ENCODE peak calls at places on chromosomes 5 and 9, in four cellular contexts. I is IMR-90, E is mesenchymal stem cell, D is mesendoderm. S is an unnamed sample.

GRCh38 chr5:173925449-173926071 is 37.4 kb downstream of the CPEB4 start:
- DNase-seq in I (peak), E (peak), D (peak), S (no peak)

GRCh38 chr5:79157289-79157688 is 45.7 kb downstream of the BHMT start:
- DNase-seq in I (no peak), E (no peak), D (no peak), S (no peak)

GRCh38 chr5:180178516-180179398 is 30.3 kb downstream of the RASGEF1C start:
- DNase-seq in I (no peak), E (no peak), D (no peak), S (no peak)

GRCh38 chr9:129482521-129483466 is 138.1 kb downstream of the C9orf50 start:
- DNase-seq in I (peak), E (peak), D (peak), S (no peak)

GRCh38 chr5:151126199-151126645 is 31.4 kb downstream of the ANXA6 start:
- DNase-seq in I (peak), E (peak), D (peak), S (peak)

GRCh38 chr9:136965771-136966484 is 11.4 kb upstream of the PTGDS start:
- DNase-seq in I (no peak), E (no peak), D (peak), S (no peak)

GRCh38 chr5:112861638-112861985 is 525 bp downstream of the SRP19 start:
- DNase-seq in I (no peak), E (no peak), D (no peak), S (no peak)

GRCh38 chr5:174523311-174524159 is 200.8 kb upstream of the MSX2 start:
- DNase-seq in I (no peak), E (no peak), D (peak), S (no peak)

GRCh38 chr9:75265525-75265972 is 177.2 kb downstream of the OSTF1 start:
- DNase-seq in I (peak), E (peak), D (peak), S (peak)

GRCh38 chr5:135244620-135245021 is 154.4 kb downstream of the MACROH2A1 start:
- DNase-seq in I (no peak), E (no peak), D (no peak), S (peak)

GRCh38 chr9:37464426-37465248 is 613 bp downstream of the ZBTB5 start:
- DNase-seq in I (peak), E (peak), D (no peak), S (no peak)

GRCh38 chr9:37464006-37464405 is 1.2 kb downstream of the ZBTB5 start:
- DNase-seq in I (no peak), E (peak), D (no peak), S (no peak)

GRCh38 chr9:37468620-37469019 is 3.4 kb upstream of the ZBTB5 start:
- DNase-seq in I (no peak), E (no peak), D (peak), S (peak)

GRCh38 chr9:37465249-37466036 is at the start of gene ZBTB5:
- DNase-seq in I (peak), E (peak), D (peak), S (peak)

DNA sequence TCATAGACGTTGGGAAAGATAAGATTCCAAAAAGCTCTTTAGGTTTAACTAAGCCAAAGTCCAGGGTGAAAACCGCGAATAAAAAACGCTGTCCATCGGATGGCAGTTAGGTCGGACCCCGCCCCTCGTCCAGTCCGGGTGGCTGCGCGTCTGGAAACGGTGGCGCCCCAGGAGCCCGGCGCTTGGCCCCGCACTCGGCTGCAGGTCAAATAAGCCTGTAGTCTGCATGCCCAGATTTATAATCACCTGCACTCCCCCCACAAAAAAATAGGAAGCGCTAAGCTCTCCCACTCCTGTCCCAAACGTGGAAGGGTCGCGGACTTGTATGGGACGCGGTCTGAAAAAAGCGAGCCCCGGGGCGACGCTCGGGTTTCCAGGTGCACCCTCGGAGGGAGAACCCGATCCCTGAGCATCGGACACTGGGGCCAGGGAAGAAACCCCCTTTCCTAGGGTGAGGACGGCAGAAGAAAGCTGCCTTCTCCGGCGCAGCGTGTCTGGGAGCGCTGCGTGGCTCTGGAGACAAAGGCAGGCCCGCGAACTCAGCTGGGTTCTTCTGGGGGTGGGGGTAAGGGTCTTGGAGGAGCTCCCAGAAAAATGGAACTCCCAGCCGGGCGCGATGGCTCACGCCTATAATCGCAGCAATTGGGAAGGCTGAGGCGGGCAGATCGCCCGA is 923 bp upstream of the ZBTB5 start:
- DNase-seq in I (no peak), E (peak), D (peak), S (peak)
- H2AK5ac ChIP-seq in I (peak), E (peak), D (no peak), S (no peak)

GRCh38 chr5:97489010-97489840 is 306.2 kb upstream of the RIOK2 start:
- DNase-seq in I (no peak), E (no peak), D (no peak), S (no peak)
- H3K18ac ChIP-seq in I (no peak), E (no peak), D (no peak), S (no peak)

GRCh38 chr9:132518151-132518550 is 64.3 kb upstream of the BARHL1 start:
- DNase-seq in I (no peak), E (no peak), D (no peak), S (no peak)

GRCh38 chr9:132518626-132519025 is 63.8 kb upstream of the BARHL1 start:
- DNase-seq in I (no peak), E (no peak), D (no peak), S (no peak)

GRCh38 chr9:132514821-132515220 is 67.6 kb upstream of the BARHL1 start:
- DNase-seq in I (no peak), E (no peak), D (no peak), S (no peak)

GRCh38 chr9:132516301-132516700 is 66.1 kb upstream of the BARHL1 start:
- DNase-seq in I (no peak), E (no peak), D (no peak), S (no peak)

GRCh38 chr9:132516911-132517310 is 65.5 kb upstream of the BARHL1 start:
- DNase-seq in I (no peak), E (no peak), D (no peak), S (no peak)
- H2AK5ac ChIP-seq in I (no peak), E (no peak), D (no peak), S (no peak)

GRCh38 chr9:95137587-95138145 is 179.8 kb downstream of the FANCC start:
- DNase-seq in I (no peak), E (no peak), D (no peak), S (no peak)
- H3K18ac ChIP-seq in I (no peak), E (no peak), D (no peak), S (no peak)

GRCh38 chr5:3047212-3047774 is 295.8 kb upstream of the IRX2 start:
- DNase-seq in I (no peak), E (no peak), D (no peak), S (no peak)

GRCh38 chr5:3056901-3057300 is 305.4 kb upstream of the IRX2 start:
- DNase-seq in I (no peak), E (no peak), D (no peak), S (no peak)

GRCh38 chr5:3049261-3049660 is 297.8 kb upstream of the IRX2 start:
- DNase-seq in I (no peak), E (no peak), D (no peak), S (no peak)

GRCh38 chr5:3050863-3051262 is 299.4 kb upstream of the IRX2 start:
- DNase-seq in I (no peak), E (no peak), D (no peak), S (no peak)

GRCh38 chr5:3051400-3051799 is 299.9 kb upstream of the IRX2 start:
- DNase-seq in I (no peak), E (no peak), D (no peak), S (no peak)
- H2AK5ac ChIP-seq in I (no peak), E (no peak), D (no peak), S (no peak)

GRCh38 chr5:138659121-138659520 is 83.9 kb upstream of the HSPA9 start:
- DNase-seq in I (no peak), E (no peak), D (no peak), S (no peak)

GRCh38 chr5:138660051-138660572 is 84.9 kb upstream of the HSPA9 start:
- DNase-seq in I (no peak), E (no peak), D (no peak), S (no peak)

GRCh38 chr5:138657360-138657759 is 82.2 kb upstream of the HSPA9 start:
- DNase-seq in I (no peak), E (no peak), D (no peak), S (no peak)

GRCh38 chr5:138661342-138661975 is 86.3 kb upstream of the HSPA9 start:
- DNase-seq in I (no peak), E (no peak), D (no peak), S (no peak)

GRCh38 chr5:138659561-138659960 is 84.4 kb upstream of the HSPA9 start:
- DNase-seq in I (no peak), E (no peak), D (no peak), S (no peak)
- H3K18ac ChIP-seq in I (no peak), E (no peak), D (no peak), S (no peak)

GRCh38 chr5:760363-761205 is 23.9 kb downstream of the ZDHHC11B start:
- DNase-seq in I (no peak), E (no peak), D (no peak), S (peak)
- H2AK5ac ChIP-seq in I (no peak), E (no peak), D (no peak), S (no peak)

DNA sequence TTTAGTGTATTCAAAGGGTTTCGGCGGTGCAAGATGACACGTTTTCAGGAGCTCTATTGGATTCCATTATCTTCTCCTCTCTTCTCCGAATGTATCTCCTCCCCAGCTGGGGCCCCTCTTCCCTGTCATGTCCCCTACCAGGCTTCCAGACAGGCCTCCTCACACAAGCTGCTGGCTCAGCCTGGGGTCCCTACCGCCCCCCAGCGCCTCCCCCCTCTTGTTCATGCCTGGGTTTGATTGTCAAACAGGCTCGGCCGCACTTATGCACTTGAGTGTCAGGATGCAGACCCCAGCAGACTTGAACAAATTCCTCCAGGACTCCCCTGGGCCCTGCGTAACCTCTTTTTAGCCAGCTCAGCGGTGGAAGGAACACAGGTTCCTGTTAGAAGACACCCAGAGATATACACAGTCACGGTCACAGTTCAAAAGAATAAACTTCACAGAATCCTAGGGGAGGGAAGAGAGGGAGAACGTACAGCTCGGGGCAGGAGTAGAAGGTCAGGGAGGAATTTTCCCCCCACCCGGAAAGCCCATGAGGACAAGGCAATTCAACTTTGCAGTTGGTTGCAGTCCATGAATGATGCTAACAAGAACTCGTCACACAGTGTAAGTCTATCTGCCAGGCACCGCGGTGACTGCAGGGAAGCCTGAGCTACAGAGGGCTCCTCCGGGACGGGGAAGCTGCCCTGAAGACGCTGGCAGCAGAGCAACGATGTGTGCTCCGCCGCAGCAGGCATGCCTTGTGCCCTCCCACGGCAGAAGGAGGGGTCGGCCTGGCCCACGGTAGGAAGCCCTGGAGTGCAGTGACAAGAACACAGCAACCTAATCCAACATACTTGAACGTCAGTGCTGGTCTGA is 560.0 kb downstream of the BNC2 start:
- DNase-seq in I (no peak), E (no peak), D (peak), S (peak)
- H3K18ac ChIP-seq in I (no peak), E (no peak), D (no peak), S (no peak)

DNA sequence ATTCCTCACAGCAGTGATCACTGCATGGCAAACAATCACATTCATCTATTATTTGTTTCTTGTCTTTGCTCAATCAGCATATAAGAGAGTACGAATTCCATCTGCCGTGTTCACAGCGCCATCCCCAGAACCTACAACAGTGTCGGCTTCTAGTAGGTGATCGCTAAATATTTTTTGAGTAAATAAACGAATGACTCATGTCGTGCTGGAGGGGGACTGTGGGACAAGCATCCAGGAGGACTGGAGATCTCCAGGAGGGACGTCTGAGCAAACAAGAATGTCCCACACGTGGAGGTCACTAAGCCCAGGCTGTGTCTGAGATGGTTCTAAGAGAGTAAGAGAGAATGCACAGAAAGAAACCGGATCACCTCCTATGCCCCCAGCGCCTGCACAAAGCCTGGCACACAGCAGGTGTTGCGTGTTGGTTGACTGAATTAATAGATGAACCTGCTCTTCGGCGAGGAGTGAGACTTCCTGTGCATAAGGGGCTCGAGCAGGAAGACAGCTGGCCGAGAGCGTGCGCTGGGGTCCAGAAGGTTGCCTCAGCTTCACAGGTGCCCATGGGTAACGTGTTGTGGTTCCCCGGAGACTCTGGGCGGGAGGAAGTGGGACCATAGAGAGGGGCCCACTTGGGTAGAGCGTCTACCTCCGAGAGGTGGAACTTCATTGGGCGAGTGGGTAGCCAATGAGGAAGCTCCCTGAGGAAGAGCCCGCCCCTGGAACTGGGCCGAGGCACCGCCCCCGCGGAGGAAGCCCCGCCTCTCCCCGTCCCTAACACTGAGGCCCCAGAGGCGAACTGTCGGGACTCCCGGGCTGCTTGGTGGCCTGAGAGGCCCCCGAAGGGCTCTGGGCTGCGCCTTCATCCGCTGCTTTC is 193.0 kb downstream of the MELK start:
- DNase-seq in I (peak), E (peak), D (peak), S (peak)
- H2AK5ac ChIP-seq in I (no peak), E (no peak), D (no peak), S (no peak)

S was measured in H9.